ENCODE peak calls at places on chromosomes 16 and 17, in eight cellular contexts. V, N, Q, U, S, T, X and B are unnamed samples.

GRCh38 chr17:63954402-63955063 is 18.2 kb downstream of the SCN4A start:
- DNase-seq in V (no peak), N (no peak), Q (no peak), U (no peak), S (no peak), T (no peak), X (no peak), B (peak; percentile 42)

GRCh38 chr17:41496803-41497484 is 7.2 kb upstream of the KRT36 start:
- DNase-seq in V (peak; percentile 84), N (peak; percentile 69), Q (no peak), U (peak; percentile 54), S (peak; percentile 92), T (peak; percentile 77), X (peak; percentile 69), B (peak; percentile 20)

GRCh38 chr16:79635488-79635887 is 35.0 kb upstream of the MAF start:
- DNase-seq in V (no peak), N (no peak), Q (no peak), U (no peak), S (no peak), T (no peak), X (no peak), B (no peak)

GRCh38 chr16:69217433-69217832 is 30.5 kb downstream of the SNTB2 start:
- DNase-seq in V (peak; percentile 73), N (no peak), Q (no peak), U (peak; percentile 12), S (no peak), T (no peak), X (no peak), B (no peak)

GRCh38 chr17:61475726-61476125 is 23.5 kb downstream of the TBX4 start:
- DNase-seq in V (peak; percentile 27), N (peak; percentile 5), Q (no peak), U (no peak), S (peak; percentile 41), T (peak; percentile 13), X (no peak), B (no peak)

GRCh38 chr16:58455750-58456149 is 44.2 kb upstream of the NDRG4 start:
- DNase-seq in V (no peak), N (no peak), Q (no peak), U (no peak), S (no peak), T (no peak), X (no peak), B (no peak)

GRCh38 chr17:76107507-76107906 is 3.9 kb upstream of the EXOC7 start:
- DNase-seq in V (peak; percentile 58), N (no peak), Q (no peak), U (no peak), S (no peak), T (no peak), X (no peak), B (no peak)

GRCh38 chr17:80474933-80475915 is 1.2 kb downstream of the NPTX1 start:
- DNase-seq in V (no peak), N (no peak), Q (no peak), U (no peak), S (no peak), T (no peak), X (no peak), B (no peak)

GRCh38 chr17:218711-219110 is 37.3 kb upstream of the DOC2B start:
- DNase-seq in V (no peak), N (peak; percentile 18), Q (no peak), U (no peak), S (peak; percentile 27), T (no peak), X (no peak), B (no peak)

GRCh38 chr17:49687878-49688491 is 10.1 kb upstream of the SPOP start:
- DNase-seq in V (peak; percentile 49), N (no peak), Q (no peak), U (no peak), S (no peak), T (no peak), X (no peak), B (no peak)

GRCh38 chr17:30534298-30534697 is 57.1 kb downstream of the GOSR1 start:
- DNase-seq in V (no peak), N (no peak), Q (no peak), U (no peak), S (no peak), T (no peak), X (no peak), B (no peak)

GRCh38 chr16:77789646-77790370 is 1.4 kb downstream of the VAT1L start:
- DNase-seq in V (no peak), N (no peak), Q (no peak), U (no peak), S (no peak), T (no peak), X (no peak), B (no peak)

GRCh38 chr17:65459667-65460415 is 101.6 kb downstream of the AXIN2 start:
- DNase-seq in V (no peak), N (no peak), Q (no peak), U (no peak), S (no peak), T (no peak), X (no peak), B (no peak)

GRCh38 chr16:18852647-18853046 is 51.3 kb upstream of the ARL6IP1 start:
- DNase-seq in V (no peak), N (no peak), Q (no peak), U (no peak), S (no peak), T (no peak), X (no peak), B (no peak)

GRCh38 chr16:75916431-75916830 is 190.1 kb upstream of the CPHXL start:
- DNase-seq in V (no peak), N (no peak), Q (no peak), U (no peak), S (no peak), T (no peak), X (no peak), B (no peak)

GRCh38 chr16:20674684-20675487 is 22.6 kb downstream of the ACSM1 start:
- DNase-seq in V (no peak), N (no peak), Q (no peak), U (no peak), S (no peak), T (no peak), X (peak; percentile 32), B (no peak)

GRCh38 chr16:694863-695354 is 4.7 kb upstream of the WDR24 start:
- DNase-seq in V (no peak), N (no peak), Q (no peak), U (no peak), S (no peak), T (no peak), X (no peak), B (no peak)

GRCh38 chr17:17507465-17508011 is 11.3 kb upstream of the RASD1 start:
- DNase-seq in V (no peak), N (peak; percentile 30), Q (no peak), U (no peak), S (no peak), T (no peak), X (no peak), B (no peak)

DNA sequence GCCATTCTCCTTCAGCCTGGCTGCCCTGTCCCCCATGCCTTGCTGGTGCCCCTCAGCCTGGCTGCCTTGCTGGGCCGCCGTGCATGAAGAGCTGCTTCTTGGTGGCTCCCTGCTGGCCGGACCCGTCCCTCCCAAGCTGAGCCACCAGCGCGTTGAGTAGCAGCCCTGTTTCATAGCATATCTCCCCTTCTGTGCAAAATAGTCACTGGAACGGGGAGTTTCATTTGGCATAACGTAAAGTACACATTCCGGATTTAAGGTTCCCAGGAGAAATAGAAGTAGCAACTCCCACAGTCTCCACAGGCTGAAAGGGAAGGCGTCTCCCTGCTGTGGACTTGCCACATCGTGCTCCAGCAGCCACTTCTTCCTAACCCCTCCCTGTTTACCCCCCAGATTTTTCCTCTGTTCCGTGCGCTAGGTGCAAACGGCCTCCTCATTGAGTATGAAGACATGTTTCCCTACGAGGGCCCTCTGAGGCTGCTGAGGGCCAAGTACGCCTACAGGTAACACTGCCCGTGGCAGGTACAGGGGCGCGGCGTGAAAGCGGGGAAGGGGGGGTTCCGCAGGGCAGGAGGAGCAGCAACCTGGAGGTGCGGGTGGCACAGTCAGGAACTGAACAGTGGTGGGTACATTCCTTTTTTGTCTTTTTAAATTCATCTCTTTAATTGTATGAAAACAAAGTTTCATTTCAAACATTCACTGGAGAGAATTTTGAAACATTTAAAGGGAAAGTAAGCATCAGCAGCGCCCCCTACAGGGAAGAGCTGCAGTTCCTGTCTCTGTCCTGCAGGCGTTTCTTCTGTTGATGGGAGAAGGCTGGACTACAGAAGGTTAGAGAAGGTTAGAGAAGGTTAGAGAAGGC is 5.8 kb upstream of the OGFOD3 start:
- DNase-seq in V (peak; percentile 63), N (no peak), Q (no peak), U (no peak), S (no peak), T (peak; percentile 80), X (peak; percentile 88), B (no peak)
- TF ChIP-seq CTCF in V (peak; percentile 90), N (peak; percentile 34), Q (no peak), U (peak; percentile 65), S (peak; percentile 66), T (peak; percentile 78), X (peak; percentile 88), B (peak; percentile 77)

DNA sequence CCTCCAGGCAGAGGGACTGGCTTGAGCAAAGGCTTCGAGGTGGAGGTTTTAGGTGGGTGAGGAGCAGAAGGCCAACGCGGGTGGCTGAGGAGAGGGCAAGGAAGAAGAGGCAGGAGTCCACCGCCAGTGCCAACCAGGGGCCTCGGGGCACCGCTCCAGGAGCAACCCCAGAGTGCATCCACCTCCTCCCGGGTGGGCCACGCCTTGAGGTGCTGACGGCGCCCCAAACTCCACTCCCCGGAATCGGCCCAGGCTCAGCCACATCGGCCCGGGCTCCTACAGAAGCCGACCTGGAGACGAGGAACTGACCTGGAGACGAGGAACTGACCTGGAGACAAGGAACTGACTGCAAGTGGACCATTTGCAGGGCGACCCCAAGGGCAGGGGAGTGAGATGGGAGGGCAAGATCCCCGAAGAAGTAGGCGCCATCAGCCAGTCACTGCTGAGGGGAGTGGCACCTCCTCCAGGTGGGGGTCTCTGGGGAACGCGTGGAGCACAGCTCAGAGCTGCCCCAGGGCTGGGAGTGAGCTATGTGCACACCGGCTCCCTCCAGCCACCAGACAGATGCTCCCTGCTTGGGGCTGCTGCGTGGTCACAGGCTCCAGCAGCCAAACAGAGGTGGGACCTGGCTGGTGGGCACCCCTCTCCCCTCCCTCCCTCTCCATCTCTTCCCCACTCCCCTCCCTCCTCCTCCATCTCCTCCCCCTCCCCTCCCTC is 29.2 kb upstream of the CBFA2T3 start:
- DNase-seq in V (no peak), N (no peak), Q (no peak), U (no peak), S (peak; percentile 60), T (peak; percentile 44), X (no peak), B (no peak)
- H3K4me3 ChIP-seq in V (no peak overlapping the region), N (no peak overlapping the region), Q (no peak overlapping the region), U (no peak overlapping the region), S (no peak overlapping the region), T (no peak overlapping the region), X (no peak overlapping the region), B (no peak overlapping the region)

DNA sequence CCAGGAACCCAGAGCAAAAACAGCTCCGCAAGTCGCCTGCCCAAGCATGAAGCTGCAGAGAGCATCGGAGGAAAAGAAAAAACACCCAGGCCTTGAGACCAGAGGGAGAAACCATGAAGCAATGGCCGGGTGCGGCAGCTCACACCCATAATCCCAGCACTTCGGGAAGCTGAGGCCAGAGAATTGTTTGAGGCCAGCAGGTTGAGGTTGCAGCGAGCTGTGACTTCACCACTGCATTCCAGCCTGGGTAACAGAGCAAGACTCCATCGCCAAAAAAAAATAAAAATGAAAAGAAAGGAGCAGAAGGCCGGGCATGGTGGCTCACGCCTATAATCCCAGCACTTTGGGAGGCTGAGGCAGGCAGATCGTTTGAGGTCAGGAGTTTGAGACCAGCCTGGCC is 40.3 kb downstream of the C16orf95 start:
- DNase-seq in V (no peak), N (no peak), Q (no peak), U (no peak), S (peak; percentile 27), T (no peak), X (no peak), B (no peak)
- H3K27me3 ChIP-seq in V (no peaks in the 10 kb centered on the region), N (no peaks in the 10 kb centered on the region), Q (no peaks in the 10 kb centered on the region), U (peaks cover 5% of the 10 kb centered on the region), S (peaks cover 4% of the 10 kb centered on the region), T (no peaks in the 10 kb centered on the region), X (no peaks in the 10 kb centered on the region), B (no peaks in the 10 kb centered on the region)

GRCh38 chr17:19321481-19322128 is 40.9 kb downstream of the B9D1 start:
- DNase-seq in V (no peak), N (no peak), Q (no peak), U (no peak), S (peak; percentile 25), T (peak; percentile 45), X (no peak), B (no peak)
- TF ChIP-seq CTCF in V (peak; percentile 40), N (no peak), Q (no peak), U (peak; percentile 5), S (peak; percentile 7), T (no peak), X (no peak), B (no peak)